ENCODE peak calls at places on chromosomes 13 and 19, in nine cellular contexts. M is CD4-positive, alpha-beta memory T cell; A is IMR-90; C is psoas muscle; K is HL-60; T is pancreas; G is CD8-positive, alpha-beta memory T cell; O is cardiac muscle cell; U is K562. L is an unnamed sample.
A peak's percentile ranks its signal among the peaks of the same experiment; 100 is the strongest.

GRCh38 chr19:48466571-48467325 is 2.4 kb upstream of the CYTH2 start:
- DNase-seq in G (no peak), U (no peak), A (peak; percentile 84), C (no peak), O (peak; percentile 56), M (no peak), K (no peak), T (peak; percentile 54), L (no peak)

GRCh38 chr13:46553521-46553885 is 533 bp downstream of the LRCH1 start:
- DNase-seq in G (no peak), A (no peak), K (no peak), M (peak; percentile 63), O (no peak), U (no peak), C (no peak), T (no peak), L (no peak)

GRCh38 chr19:48303367-48303766 is 22.0 kb upstream of the EMP3 start:
- DNase-seq in G (no peak), O (no peak), T (no peak), A (no peak), M (no peak), U (no peak), K (no peak), C (no peak), L (no peak)

GRCh38 chr13:25725104-25725503 is 326.7 kb downstream of the SHISA2 start:
- DNase-seq in G (no peak), U (peak; percentile 1), C (no peak), K (no peak), M (no peak), A (no peak), T (no peak), O (no peak), L (no peak)

GRCh38 chr13:107348931-107349330 is 781.0 kb upstream of the ARGLU1 start:
- DNase-seq in T (no peak), M (no peak), C (no peak), G (no peak), U (no peak), A (peak; percentile 70), K (no peak), O (peak; percentile 52), L (no peak)

GRCh38 chr19:15422311-15423075 is 3.7 kb upstream of the AKAP8L start:
- DNase-seq in G (no peak), C (peak; percentile 49), A (no peak), O (no peak), K (no peak), T (peak; percentile 66), M (no peak), U (no peak), L (no peak)

GRCh38 chr19:28466107-28467045 is 746.6 kb downstream of the UQCRFS1 start:
- DNase-seq in A (peak; percentile 15), K (peak; percentile 67), C (peak; percentile 74), G (peak; percentile 46), M (no peak), U (peak; percentile 81), T (no peak), O (peak; percentile 67), L (peak; percentile 0)

GRCh38 chr13:42762917-42763316 is 18.5 kb upstream of the FAM216B start:
- DNase-seq in G (no peak), T (no peak), U (no peak), K (no peak), O (peak; percentile 94), M (no peak), A (peak; percentile 98), C (no peak), L (no peak)

GRCh38 chr13:42707596-42707995 is 73.8 kb upstream of the FAM216B start:
- DNase-seq in U (no peak), M (no peak), A (peak; percentile 64), G (no peak), K (no peak), C (no peak), O (peak; percentile 64), T (no peak), L (no peak)

GRCh38 chr19:46737275-46737654 is 8.6 kb upstream of the FKRP start:
- DNase-seq in T (peak; percentile 9), A (no peak), K (no peak), G (no peak), M (no peak), C (no peak), O (no peak), U (peak; percentile 71), L (no peak)

GRCh38 chr13:112702983-112703379 is 13.1 kb downstream of the ATP11A start:
- DNase-seq in C (peak; percentile 32), T (no peak), O (no peak), A (no peak), K (peak; percentile 89), G (no peak), M (no peak), U (no peak), L (no peak)

GRCh38 chr13:64551755-64552154 is 2678.4 kb downstream of the PCDH9 start:
- DNase-seq in A (peak; percentile 62), M (no peak), U (no peak), T (no peak), C (no peak), O (peak; percentile 39), G (no peak), K (no peak), L (no peak)

DNA sequence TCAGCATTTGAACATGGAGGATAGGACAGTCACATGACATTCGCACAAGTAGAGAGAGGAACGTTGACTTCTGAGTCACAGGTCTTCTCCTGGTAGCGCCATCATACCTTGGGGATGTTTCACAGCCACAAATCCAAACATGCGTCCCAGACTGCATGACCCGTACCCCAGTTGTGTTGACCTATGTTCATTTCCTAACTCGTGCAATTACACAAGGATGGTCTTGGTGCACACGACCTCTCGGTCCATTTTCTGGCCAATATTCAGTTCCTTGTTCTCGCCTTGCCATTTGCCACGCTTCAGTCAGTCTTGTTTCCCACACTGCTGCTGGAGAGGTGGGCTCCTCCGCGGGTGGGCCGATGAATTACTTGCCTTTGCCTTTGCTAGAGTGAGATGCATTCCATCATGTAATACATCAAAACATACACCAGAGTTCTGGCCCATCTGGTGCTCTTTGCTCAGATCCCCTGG is 87.3 kb downstream of the COL4A2 start:
- DNase-seq in T (no peak), U (no peak), M (no peak), K (no peak), G (no peak), C (no peak), O (no peak), A (peak; percentile 94), L (no peak)
- H3K27ac ChIP-seq in T (no peak overlapping the region), U (no peak overlapping the region), M (no peak overlapping the region), K (no peak overlapping the region), G (no peak overlapping the region), C (no peak overlapping the region), O (no peak overlapping the region), A (peak overlapping the region; percentile 47), L (no peak overlapping the region)

GRCh38 chr19:2977001-2977685 is at the start of gene TLE6:
- DNase-seq in M (peak; percentile 94), C (peak; percentile 99), O (peak; percentile 97), K (peak; percentile 85), G (peak; percentile 94), A (peak; percentile 84), U (peak; percentile 98), T (peak; percentile 100), L (peak; percentile 67)
- H3K27ac ChIP-seq in M (peak within 1 kb of the TSS; percentile 17), C (peak within 1 kb of the TSS; percentile 44), O (peak within 1 kb of the TSS; percentile 53), K (no peak within 1 kb of the TSS), G (peak within 1 kb of the TSS; percentile 40), A (no peak within 1 kb of the TSS), U (peak within 1 kb of the TSS; percentile 73), T (peak within 1 kb of the TSS; percentile 31), L (no peak within 1 kb of the TSS)

GRCh38 chr13:30569901-30570576 is 47.7 kb upstream of the USPL1 start:
- DNase-seq in G (no peak), O (peak; percentile 93), T (no peak), K (peak; percentile 32), U (peak; percentile 49), A (peak; percentile 99), C (no peak), M (no peak), L (no peak)

GRCh38 chr13:30577381-30577780 is 40.3 kb upstream of the USPL1 start:
- DNase-seq in O (peak; percentile 84), C (no peak), M (peak; percentile 76), U (peak; percentile 65), T (no peak), G (no peak), K (peak; percentile 71), A (peak; percentile 95), L (no peak)

GRCh38 chr13:30576528-30576927 is 41.2 kb upstream of the USPL1 start:
- DNase-seq in C (no peak), T (no peak), G (peak; percentile 67), O (peak; percentile 62), A (peak; percentile 59), U (peak; percentile 47), M (peak; percentile 90), K (peak; percentile 25), L (no peak)

GRCh38 chr13:30567072-30567471 is 50.6 kb upstream of the USPL1 start:
- DNase-seq in K (no peak), U (no peak), A (no peak), C (no peak), M (no peak), O (no peak), G (no peak), T (no peak), L (no peak)

DNA sequence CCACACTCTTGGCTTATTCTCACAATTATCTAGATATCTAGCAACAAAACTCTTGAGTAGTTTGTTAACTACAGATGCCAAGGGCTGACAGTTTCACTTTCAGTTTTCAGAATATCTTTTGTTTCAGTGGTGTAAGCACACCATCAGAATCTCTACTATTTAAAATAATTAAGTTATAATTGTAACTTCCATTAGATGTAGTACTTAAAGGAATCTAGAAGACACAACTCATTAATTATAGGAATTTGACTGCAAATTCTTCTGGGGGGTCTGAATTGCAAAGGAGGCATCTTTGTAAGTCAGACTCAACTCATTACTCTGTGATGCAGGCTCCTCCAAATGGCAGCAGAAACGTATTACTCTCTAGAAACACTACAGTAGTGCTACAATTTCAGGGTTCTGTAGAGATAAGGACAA is 44.9 kb upstream of the USPL1 start:
- DNase-seq in A (peak; percentile 57), U (no peak), O (peak; percentile 61), C (no peak), T (no peak), G (peak; percentile 51), M (peak; percentile 33), K (peak; percentile 45), L (peak; percentile 7)
- H3K27ac ChIP-seq in A (peak overlapping the region; percentile 51), U (no peak overlapping the region), O (no peak overlapping the region), C (no peak overlapping the region), T (peak overlapping the region; percentile 37), G (no peak overlapping the region), M (peak overlapping the region; percentile 62), K (peak overlapping the region; percentile 49), L (no peak overlapping the region)

GRCh38 chr19:35232912-35233311 is 4.4 kb upstream of the FAM187B start:
- DNase-seq in U (no peak), A (no peak), M (no peak), K (no peak), C (no peak), O (no peak), G (no peak), T (no peak), L (no peak)

GRCh38 chr19:35231956-35232746 is 3.6 kb upstream of the FAM187B start:
- DNase-seq in C (no peak), K (no peak), T (no peak), A (no peak), G (no peak), M (no peak), O (no peak), U (no peak), L (no peak)

GRCh38 chr19:35226748-35227147 is 1.8 kb downstream of the FAM187B start:
- DNase-seq in T (no peak), U (no peak), K (no peak), C (no peak), M (no peak), G (no peak), A (no peak), O (no peak), L (no peak)

GRCh38 chr19:35228177-35228930 is at the start of gene FAM187B:
- DNase-seq in K (no peak), A (no peak), M (no peak), C (no peak), T (peak; percentile 36), O (no peak), G (no peak), U (no peak), L (no peak)

GRCh38 chr19:35229601-35230000 is 1.1 kb upstream of the FAM187B start:
- DNase-seq in C (no peak), A (no peak), K (no peak), U (no peak), G (no peak), O (no peak), M (no peak), T (no peak), L (no peak)
- H3K27ac ChIP-seq in C (no peak overlapping the region), A (no peak overlapping the region), K (no peak overlapping the region), U (no peak overlapping the region), G (no peak overlapping the region), O (no peak overlapping the region), M (no peak overlapping the region), T (no peak overlapping the region), L (no peak overlapping the region)